ENCODE peak calls at places on chromosomes 4 and X, in four cellular contexts. K, C, G and R are unnamed samples. For H3K9me3 and H3K4me1, the result is how much of the 10 kb centered on the place peaks cover.

GRCh38 chr4:13876151-13876550 is 248.6 kb upstream of the BOD1L1 start:
- DNase-seq in K (no peak), C (no peak), G (no peak), R (no peak)

GRCh38 chr4:61992351-61992750 is 792.2 kb downstream of the ADGRL3 start:
- DNase-seq in K (no peak), C (no peak), G (no peak), R (no peak)

GRCh38 chr4:10063544-10064300 is 42.4 kb upstream of the SLC2A9 start:
- DNase-seq in K (peak), C (no peak), G (no peak), R (peak)

GRCh38 chr4:127730142-127730913 is at the start of gene SLC25A31:
- DNase-seq in K (no peak), C (peak), G (no peak), R (no peak)

GRCh38 chrX:123962006-123962485 is 540 bp downstream of the STAG2 start:
- DNase-seq in K (peak), C (peak), G (no peak), R (peak)

GRCh38 chr4:13966241-13967195 is 339.0 kb upstream of the BOD1L1 start:
- DNase-seq in K (peak), C (no peak), G (no peak), R (no peak)

GRCh38 chr4:3811621-3812020 is 45.4 kb downstream of the ADRA2C start:
- DNase-seq in K (no peak), C (no peak), G (no peak), R (no peak)

GRCh38 chr4:56723201-56723605 is 42.1 kb upstream of the HOPX start:
- DNase-seq in K (no peak), C (no peak), G (no peak), R (no peak)

GRCh38 chrX:43666301-43666912 is 10.3 kb downstream of the MAOA start:
- DNase-seq in K (no peak), C (no peak), G (no peak), R (no peak)

GRCh38 chr4:71773004-71773403 is 10.9 kb downstream of the GC start:
- DNase-seq in K (no peak), C (no peak), G (no peak), R (no peak)

GRCh38 chr4:71774136-71774535 is 9.7 kb downstream of the GC start:
- DNase-seq in K (no peak), C (no peak), G (no peak), R (no peak)

GRCh38 chr4:71771613-71772012 is 12.3 kb downstream of the GC start:
- DNase-seq in K (no peak), C (no peak), G (no peak), R (no peak)

GRCh38 chr4:71775449-71775848 is 8.4 kb downstream of the GC start:
- DNase-seq in K (no peak), C (no peak), G (no peak), R (no peak)

DNA sequence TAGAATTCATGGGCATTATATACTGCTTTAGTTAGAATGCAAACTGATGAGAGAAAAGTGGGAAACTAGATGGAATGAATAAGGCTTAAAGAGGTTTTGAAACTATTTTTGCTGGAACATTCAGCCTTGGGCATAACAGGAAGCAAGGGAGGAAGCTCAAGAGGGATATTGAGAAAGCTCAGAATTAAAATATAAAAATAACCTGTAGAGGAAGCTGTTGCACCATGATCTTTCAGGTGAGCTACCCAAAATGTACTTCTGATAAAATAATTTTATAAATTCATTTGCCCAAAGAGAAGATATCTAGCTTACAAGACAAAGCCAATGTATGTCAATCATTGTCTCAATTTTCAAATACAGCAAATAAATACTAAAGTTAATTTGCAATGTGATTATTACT is 11.3 kb downstream of the GC start:
- DNase-seq in K (no peak), C (no peak), G (no peak), R (no peak)
- H3K4me3 ChIP-seq in K (no peak), C (no peak), G (no peak), R (no peak)

GRCh38 chrX:145502670-145503069 is 255.4 kb downstream of the SPANXN1 start:
- DNase-seq in K (no peak), C (no peak), G (no peak), R (no peak)

GRCh38 chrX:145506225-145506624 is 258.9 kb downstream of the SPANXN1 start:
- DNase-seq in K (no peak), C (no peak), G (no peak), R (no peak)
- H3K9me3 ChIP-seq in K (under half), C (under half), G (under half), R (under half)

GRCh38 chr4:52866734-52867133 is 4.6 kb downstream of the RASL11B start:
- DNase-seq in K (no peak), C (no peak), G (no peak), R (no peak)

GRCh38 chr4:52869656-52870055 is 7.5 kb downstream of the RASL11B start:
- DNase-seq in K (no peak), C (no peak), G (no peak), R (peak)

GRCh38 chr4:52868138-52868537 is 6.0 kb downstream of the RASL11B start:
- DNase-seq in K (no peak), C (no peak), G (peak), R (peak)

GRCh38 chr4:52870225-52870624 is 8.1 kb downstream of the RASL11B start:
- DNase-seq in K (no peak), C (no peak), G (no peak), R (no peak)

DNA sequence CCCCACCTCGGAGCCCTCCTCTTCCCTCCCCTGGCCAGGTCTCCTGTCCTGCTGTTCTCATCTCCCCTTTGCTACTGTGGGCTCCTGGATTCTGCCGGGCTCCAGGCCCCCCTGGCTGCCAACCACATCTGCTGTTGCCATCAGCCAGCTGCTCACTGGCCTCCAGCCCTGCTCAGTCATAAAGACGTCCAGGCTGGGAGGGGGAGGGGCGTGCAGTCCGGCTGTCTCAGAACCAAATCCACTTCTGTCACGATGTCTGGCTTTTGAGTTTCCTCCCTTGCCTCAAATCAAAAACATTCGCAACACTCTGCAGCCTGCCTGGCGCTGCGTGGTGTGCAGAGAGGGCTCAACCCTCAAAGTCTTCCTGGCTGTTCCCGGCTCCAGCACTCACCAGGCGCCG is 7.1 kb downstream of the RASL11B start:
- DNase-seq in K (peak), C (no peak), G (peak), R (peak)
- H3K4me1 ChIP-seq in K (under half), C (under half), G (under half), R (under half)

DNA sequence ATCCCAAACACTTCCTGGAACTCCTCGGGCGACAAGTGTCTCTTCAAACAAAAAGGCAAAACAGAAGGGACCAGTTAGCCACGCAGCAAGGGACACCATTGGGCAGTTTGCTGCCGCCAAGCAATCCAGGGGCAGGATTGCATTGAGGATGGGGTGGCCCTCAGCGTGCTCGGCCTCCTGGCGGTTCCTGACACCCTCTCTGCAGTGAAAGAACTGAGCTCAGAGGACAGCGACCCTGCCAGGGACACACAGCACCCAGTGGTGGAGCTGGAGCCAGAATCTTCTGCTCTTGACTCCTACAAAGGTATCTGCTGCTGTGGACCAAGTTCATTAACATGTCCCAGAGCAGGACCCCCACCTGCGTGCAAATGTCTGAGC is 27.4 kb upstream of the AFAP1 start:
- DNase-seq in K (no peak), C (no peak), G (no peak), R (no peak)
- H3K4me3 ChIP-seq in K (no peak), C (no peak), G (no peak), R (no peak)

DNA sequence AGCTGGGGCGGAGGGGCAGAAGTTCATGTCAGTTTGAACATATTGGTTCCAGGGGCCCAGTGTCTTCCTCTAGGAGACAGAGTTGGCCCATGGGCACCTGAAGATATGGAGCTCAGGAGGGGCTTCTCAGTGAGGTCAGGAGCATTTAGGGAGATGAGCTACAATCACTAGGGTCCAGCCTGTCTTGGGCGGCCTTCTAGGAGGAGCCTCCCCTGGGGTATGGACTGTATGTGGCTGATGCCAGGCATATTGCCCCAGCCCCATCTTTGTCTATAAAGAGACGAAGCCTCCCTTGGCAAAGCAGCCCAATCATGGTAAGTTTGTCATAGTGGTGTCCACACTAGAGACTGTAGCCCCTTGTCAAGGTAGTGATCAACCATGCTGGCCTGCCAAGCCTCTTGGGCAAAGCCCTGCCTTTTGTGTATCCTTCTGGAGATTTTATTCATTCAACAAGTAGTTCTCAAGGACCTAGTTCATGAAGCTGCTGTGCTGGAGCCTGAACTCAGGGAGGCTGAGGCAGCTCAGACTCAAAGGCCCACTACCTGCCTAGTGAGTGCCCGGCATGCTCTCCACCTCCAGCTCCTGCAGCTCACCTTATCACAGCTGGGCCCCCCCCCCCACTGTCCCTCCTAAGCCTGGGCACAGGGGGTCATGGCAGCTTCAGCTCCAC is 5.4 kb upstream of the CNGA2 start:
- DNase-seq in K (no peak), C (no peak), G (no peak), R (no peak)
- H3K9me3 ChIP-seq in K (under half), C (under half), G (under half), R (under half)

DNA sequence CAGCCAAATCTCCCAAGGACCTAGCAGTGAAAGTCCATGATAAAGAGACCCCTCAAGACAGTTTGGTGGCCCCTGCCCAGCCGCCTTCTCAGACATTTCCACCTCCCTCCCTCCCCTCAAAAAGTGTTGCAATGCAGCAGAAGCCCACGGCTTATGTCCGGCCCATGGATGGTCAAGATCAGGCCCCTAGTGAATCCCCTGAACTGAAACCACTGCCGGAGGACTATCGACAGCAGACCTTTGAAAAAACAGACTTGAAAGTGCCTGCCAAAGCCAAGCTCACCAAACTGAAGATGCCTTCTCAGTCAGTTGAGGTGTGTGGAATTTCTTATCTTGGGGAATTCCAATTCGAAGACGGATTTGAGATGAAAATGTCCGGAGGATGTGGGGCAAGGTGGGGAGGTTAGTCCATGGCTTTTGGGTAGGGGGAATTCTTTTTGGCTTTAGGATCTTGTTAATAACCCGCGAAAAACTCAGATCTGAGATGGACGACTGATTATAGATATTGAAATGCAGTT is 112.5 kb downstream of the AFF1 start:
- DNase-seq in K (no peak), C (no peak), G (no peak), R (no peak)
- H3K4me1 ChIP-seq in K (half or more), C (under half), G (under half), R (under half)

GRCh38 chr4:52863324-52863723 is 1.2 kb downstream of the RASL11B start:
- DNase-seq in K (no peak), C (no peak), G (no peak), R (peak)
- H3K4me3 ChIP-seq in K (peak), C (no peak), G (peak), R (peak)

DNA sequence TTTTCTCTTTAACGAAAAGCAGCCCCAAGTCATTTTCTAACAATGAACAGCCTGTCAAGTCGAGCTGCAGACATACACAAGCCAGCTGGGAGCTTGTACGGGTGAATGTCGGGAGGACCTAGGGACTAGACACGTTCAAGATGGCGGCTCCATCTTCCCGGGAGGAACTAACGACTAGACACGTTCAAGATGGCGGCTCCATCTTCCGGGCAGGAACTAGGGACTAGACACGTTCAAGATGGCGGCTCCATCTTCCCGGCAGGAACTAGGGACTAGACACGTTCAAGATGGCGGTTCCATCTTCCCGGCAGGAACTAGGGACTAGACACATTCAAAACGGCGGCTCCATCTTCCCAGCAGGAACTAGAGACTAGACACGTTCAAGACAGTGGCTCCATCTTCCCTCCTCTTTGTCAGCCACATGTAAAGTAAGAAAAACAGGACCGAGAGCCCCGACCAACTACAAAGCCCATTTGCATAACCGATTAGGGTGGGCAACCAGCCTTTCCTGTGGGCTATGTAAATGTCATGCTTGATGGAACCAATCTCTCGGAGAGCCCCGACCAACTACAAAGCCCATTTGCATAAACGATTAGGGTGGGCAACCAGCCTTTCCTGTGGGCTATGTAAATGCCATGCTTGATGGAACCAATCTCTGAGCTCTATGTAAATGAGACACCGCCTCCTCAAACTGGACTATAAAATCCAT is 175.5 kb downstream of the DHRSX start:
- DNase-seq in K (peak), C (no peak), G (peak), R (no peak)
- H3K9me3 ChIP-seq in K (under half), C (under half), G (under half), R (under half)

GRCh38 chrX:136555694-136556093 is 23.7 kb downstream of the VGLL1 start:
- DNase-seq in K (no peak), C (no peak), G (no peak), R (no peak)

GRCh38 chrX:136546369-136546768 is 14.4 kb downstream of the VGLL1 start:
- DNase-seq in K (no peak), C (no peak), G (no peak), R (no peak)

DNA sequence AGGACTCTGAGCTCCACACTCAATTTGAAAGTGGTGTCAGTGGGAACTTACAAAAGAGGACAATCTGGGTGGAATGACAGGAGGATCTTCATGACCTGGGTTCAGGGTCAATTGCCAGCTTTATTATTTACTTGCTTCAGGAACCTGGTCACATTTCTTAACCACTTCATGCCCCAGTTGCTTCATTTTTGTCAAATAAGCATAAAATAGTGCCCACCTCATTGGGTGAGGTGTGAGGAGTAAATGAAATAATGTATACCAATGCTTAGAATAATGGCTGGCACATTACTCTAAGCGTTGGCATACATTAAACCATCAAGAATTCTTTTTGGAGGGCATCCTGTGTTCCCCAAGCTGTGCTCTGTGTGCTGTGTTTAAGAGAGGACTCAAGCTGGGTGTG is 19.4 kb downstream of the VGLL1 start:
- DNase-seq in K (no peak), C (no peak), G (no peak), R (no peak)
- H3K4me1 ChIP-seq in K (under half), C (under half), G (under half), R (under half)